ENCODE peak calls at places on chromosomes 7 and 10, in six cellular contexts. I is upper lobe of left lung; R is colonic mucosa; D is cardiac muscle cell; Z is hepatocyte; G is activated effector memory CD4-positive, alpha-beta T cell treated with Interleukin-2 at 50 U/mL for 16 hours. B is an unnamed sample.

GRCh38 chr10:58660577-58661255 is 148.0 kb downstream of the BICC1 start:
- DNase-seq in I (no peak), R (no peak), D (no peak), Z (no peak), G (no peak), B (no peak)

GRCh38 chr7:155774947-155775346 is 37.3 kb downstream of the SHH start:
- DNase-seq in I (no peak), R (no peak), D (no peak), Z (no peak), G (no peak), B (no peak)

GRCh38 chr10:43043773-43044394 is 33.0 kb upstream of the RET start:
- DNase-seq in I (peak), R (no peak), D (no peak), Z (no peak), G (no peak), B (no peak)

GRCh38 chr10:60389413-60390009 is at the start of gene ANK3:
- DNase-seq in I (no peak), R (no peak), D (peak), Z (no peak), G (no peak), B (no peak)

GRCh38 chr10:118662228-118663035 is 67.0 kb upstream of the PRLHR start:
- DNase-seq in I (no peak), R (no peak), D (no peak), Z (no peak), G (no peak), B (no peak)

GRCh38 chr10:124323145-124323725 is 95.5 kb downstream of the OAT start:
- DNase-seq in I (no peak), R (no peak), D (no peak), Z (no peak), G (no peak), B (no peak)

GRCh38 chr10:132883391-132883881 is 58.9 kb downstream of the CFAP46 start:
- DNase-seq in I (peak), R (no peak), D (no peak), Z (no peak), G (no peak), B (no peak)

GRCh38 chr7:37100735-37101331 is 347.8 kb downstream of the ELMO1 start:
- DNase-seq in I (no peak), R (no peak), D (peak), Z (no peak), G (no peak), B (no peak)

GRCh38 chr7:15015545-15016314 is 113.2 kb upstream of the DGKB start:
- DNase-seq in I (peak), R (peak), D (peak), Z (peak), G (no peak), B (peak)

GRCh38 chr7:99551329-99551728 is 585 bp downstream of the FAM200A start:
- DNase-seq in I (no peak), R (no peak), D (no peak), Z (peak), G (no peak), B (no peak)

GRCh38 chr7:105773030-105773460 is 103.4 kb downstream of the ATXN7L1 start:
- DNase-seq in I (no peak), R (no peak), D (no peak), Z (no peak), G (no peak), B (no peak)

GRCh38 chr7:25858562-25859411 is 293.2 kb upstream of the NFE2L3 start:
- DNase-seq in I (no peak), R (peak), D (no peak), Z (peak), G (no peak), B (no peak)

GRCh38 chr10:108375691-108376090 is 1211.2 kb upstream of the SORCS1 start:
- DNase-seq in I (no peak), R (no peak), D (no peak), Z (no peak), G (no peak), B (no peak)

GRCh38 chr10:75398630-75399460 is 2.7 kb downstream of the ZNF503 start:
- DNase-seq in I (peak), R (peak), D (peak), Z (peak), G (no peak), B (no peak)

GRCh38 chr7:154919324-154920222 is 83.4 kb downstream of the PAXIP1 start:
- DNase-seq in I (no peak), R (no peak), D (no peak), Z (no peak), G (no peak), B (no peak)

GRCh38 chr10:50279489-50279888 is 28.2 kb upstream of the ASAH2 start:
- DNase-seq in I (no peak), R (no peak), D (peak), Z (peak), G (no peak), B (no peak)

GRCh38 chr7:90119178-90119971 is 34.9 kb upstream of the STEAP1 start:
- DNase-seq in I (no peak), R (peak), D (peak), Z (peak), G (peak), B (no peak)

GRCh38 chr7:35025391-35025870 is 11.9 kb downstream of the DPY19L1 start:
- DNase-seq in I (no peak), R (no peak), D (no peak), Z (no peak), G (no peak), B (no peak)

GRCh38 chr10:120979435-120980315 is 128.5 kb downstream of the WDR11 start:
- DNase-seq in I (peak), R (peak), D (peak), Z (peak), G (no peak), B (no peak)

GRCh38 chr7:38222481-38223096 is 44.5 kb downstream of the STARD3NL start:
- DNase-seq in I (no peak), R (peak), D (peak), Z (peak), G (no peak), B (peak)

GRCh38 chr10:43173120-43173519 is 34.9 kb downstream of the CSGALNACT2 start:
- DNase-seq in I (no peak), R (no peak), D (peak), Z (no peak), G (no peak), B (no peak)

GRCh38 chr10:15472008-15472407 is 100.9 kb upstream of the FAM171A1 start:
- DNase-seq in I (no peak), R (no peak), D (no peak), Z (no peak), G (no peak), B (no peak)

GRCh38 chr7:66352071-66352470 is 146.9 kb downstream of the TPST1 start:
- DNase-seq in I (peak), R (peak), D (no peak), Z (peak), G (no peak), B (no peak)

GRCh38 chr7:73841689-73842247 is 548 bp downstream of the METTL27 start:
- DNase-seq in I (no peak), R (no peak), D (no peak), Z (no peak), G (no peak), B (no peak)

GRCh38 chr7:23114854-23115253 is 9.3 kb downstream of the KLHL7 start:
- DNase-seq in I (no peak), R (no peak), D (no peak), Z (no peak), G (no peak), B (no peak)